ENCODE peak calls at places on chromosome X, in ten cellular contexts. J is AG04450; T is CD8-positive, alpha-beta memory T cell; H is osteocyte; D is T follicular helper cell; X is ELR; C is HFF-Myc; S is lung; A is activated CD4-positive, alpha-beta T cell treated with anti-CD3 and anti-CD28 coated beads, Interleukin-2, amount 10 ng/mL, durations not matched to agents 7 days and 5 days; I is fibroblast of mammary gland. G is an unnamed sample.

GRCh38 chrX:44621088-44621487 is 78.4 kb upstream of the FUNDC1 start:
- DNase-seq in C (no peak), A (no peak), J (no peak), S (no peak), D (no peak), H (peak), X (no peak), T (no peak), I (no peak), G (no peak)

GRCh38 chrX:79506001-79506400 is 138.9 kb upstream of the ITM2A start:
- DNase-seq in J (no peak), X (no peak), C (no peak), H (no peak), I (no peak), D (no peak), T (no peak), S (no peak), A (no peak), G (no peak)

GRCh38 chrX:21996872-21997271 is 35.3 kb upstream of the PHEX start:
- DNase-seq in C (peak), A (no peak), X (peak), I (peak), D (no peak), S (no peak), J (peak), T (no peak), H (no peak), G (peak)

GRCh38 chrX:50988649-50989048 is 78.1 kb downstream of the BMP15 start:
- DNase-seq in A (peak), D (no peak), I (peak), C (peak), S (no peak), X (peak), J (no peak), T (no peak), H (no peak), G (no peak)

GRCh38 chrX:100407784-100408642 is 2.1 kb downstream of the PCDH19 start:
- DNase-seq in S (no peak), A (no peak), X (no peak), H (no peak), T (no peak), J (no peak), I (no peak), D (no peak), C (no peak), G (no peak)

GRCh38 chrX:24410514-24411189 is 50.2 kb downstream of the SUPT20HL1 start:
- DNase-seq in A (no peak), J (no peak), H (no peak), C (no peak), T (no peak), X (no peak), S (no peak), I (no peak), D (no peak), G (no peak)

GRCh38 chrX:38857736-38858432 is 56.6 kb downstream of the MID1IP1 start:
- DNase-seq in J (no peak), H (no peak), D (no peak), S (no peak), T (no peak), A (no peak), I (no peak), X (no peak), C (no peak), G (no peak)

GRCh38 chrX:154298312-154298711 is 2.7 kb downstream of the TKTL1 start:
- DNase-seq in I (no peak), X (no peak), D (no peak), A (no peak), T (no peak), H (no peak), S (no peak), J (no peak), C (no peak), G (no peak)

GRCh38 chrX:132909643-132910042 is 48.8 kb downstream of the HS6ST2 start:
- DNase-seq in X (no peak), A (no peak), J (no peak), H (no peak), C (no peak), I (peak), S (no peak), D (no peak), T (no peak), G (no peak)

GRCh38 chrX:133297284-133297683 is 79.1 kb upstream of the TFDP3 start:
- DNase-seq in X (no peak), H (no peak), C (no peak), J (peak), I (peak), T (no peak), D (no peak), A (no peak), S (no peak), G (no peak)